ENCODE peak calls at places on chromosomes 4 and X, in eight cellular contexts. W is spleen, I is upper lobe of right lung, U is A549, K is thoracic aorta, P is IMR-90, O is OCI-LY7, D is fibroblast of lung. Q is an unnamed sample.

GRCh38 chr4:7191546-7192251 is 639 bp upstream of the SORCS2 start:
- DNase-seq in W (peak; percentile 59), P (no peak), O (no peak), I (peak; percentile 67), D (no peak), K (no peak), U (no peak), Q (no peak)

GRCh38 chr4:127829014-127829413 is 46.9 kb downstream of the HSPA4L start:
- DNase-seq in K (no peak), I (no peak), W (no peak), U (no peak), O (no peak), D (no peak), P (no peak), Q (no peak)

GRCh38 chr4:109359040-109359646 is 56.7 kb upstream of the COL25A1 start:
- DNase-seq in U (no peak), K (no peak), W (no peak), I (no peak), P (no peak), D (no peak), O (peak; percentile 13), Q (no peak)

GRCh38 chr4:12691168-12691567 is 793.0 kb downstream of the RAB28 start:
- DNase-seq in P (no peak), O (no peak), I (no peak), U (no peak), K (no peak), W (no peak), D (no peak), Q (no peak)

GRCh38 chr4:87152310-87153061 is 67.9 kb downstream of the KLHL8 start:
- DNase-seq in D (no peak), I (no peak), P (no peak), U (no peak), O (no peak), W (no peak), K (no peak), Q (peak; percentile 51)

GRCh38 chrX:50470103-50471031 is at the start of gene DGKK:
- DNase-seq in P (no peak), I (peak; percentile 35), W (peak; percentile 64), O (no peak), K (no peak), U (no peak), D (no peak), Q (no peak)

GRCh38 chr4:140330311-140330900 is 43.0 kb upstream of the SCOC start:
- DNase-seq in P (peak; percentile 55), W (no peak), K (no peak), D (peak; percentile 74), I (no peak), O (peak; percentile 42), U (peak; percentile 18), Q (no peak)

GRCh38 chr4:99293357-99293756 is 2.6 kb upstream of the ADH1A start:
- DNase-seq in K (no peak), O (no peak), P (no peak), U (no peak), I (no peak), W (no peak), D (no peak), Q (no peak)

GRCh38 chr4:137367608-137368007 is 164.7 kb downstream of the PCDH18 start:
- DNase-seq in W (no peak), O (no peak), U (no peak), I (no peak), P (peak; percentile 87), D (peak; percentile 96), K (no peak), Q (no peak)

GRCh38 chrX:33465137-33465536 is 253.8 kb upstream of the DMD start:
- DNase-seq in W (no peak), D (no peak), I (no peak), U (no peak), O (peak; percentile 2), P (no peak), K (no peak), Q (no peak)

GRCh38 chr4:75429208-75429607 is 85.0 kb downstream of the RCHY1 start:
- DNase-seq in K (no peak), W (no peak), I (no peak), U (no peak), O (no peak), P (no peak), D (no peak), Q (no peak)

GRCh38 chrX:4682637-4683036 is 969.2 kb upstream of the PRKX start:
- DNase-seq in D (no peak), P (no peak), K (no peak), I (no peak), O (no peak), W (no peak), U (no peak), Q (no peak)

GRCh38 chrX:68669094-68669830 is 21.8 kb downstream of the STARD8 start:
- DNase-seq in K (no peak), D (no peak), P (no peak), O (no peak), U (no peak), W (no peak), I (no peak), Q (no peak)

GRCh38 chr4:85963231-85963630 is 396.6 kb downstream of the MAPK10 start:
- DNase-seq in P (no peak), O (no peak), W (no peak), K (no peak), I (no peak), U (no peak), D (peak; percentile 18), Q (no peak)

GRCh38 chr4:86107112-86107511 is 252.7 kb downstream of the MAPK10 start:
- DNase-seq in K (no peak), W (no peak), I (no peak), D (no peak), U (no peak), O (no peak), P (no peak), Q (no peak)

GRCh38 chr4:134320048-134320447 is 118.5 kb upstream of the PABPC4L start:
- DNase-seq in K (no peak), W (no peak), U (no peak), I (no peak), D (no peak), P (peak; percentile 0), O (no peak), Q (no peak)

GRCh38 chr4:52273885-52274284 is 222.8 kb downstream of the SPATA18 start:
- DNase-seq in K (no peak), W (no peak), P (no peak), U (no peak), D (no peak), O (no peak), I (no peak), Q (no peak)

DNA sequence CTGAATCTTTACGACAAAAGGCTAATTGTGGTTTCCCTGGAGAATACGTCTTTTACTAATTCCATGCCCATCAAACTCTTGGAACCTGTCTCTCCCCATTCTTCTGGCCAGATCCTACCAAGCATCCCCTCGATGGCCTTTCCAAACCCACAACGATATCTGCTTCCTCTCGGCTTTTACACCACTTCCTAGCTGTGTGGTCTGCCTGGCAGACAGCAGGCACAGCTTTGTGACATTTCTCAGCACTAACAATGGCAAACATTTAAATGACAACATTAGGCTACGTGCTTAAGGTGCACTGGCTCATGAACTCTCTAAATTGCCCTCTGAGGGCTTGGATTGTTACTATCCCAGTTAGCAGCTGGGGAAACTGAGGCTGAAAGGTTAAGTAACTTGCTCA is 141.0 kb downstream of the NSUN7 start:
- DNase-seq in K (no peak), O (no peak), P (no peak), U (no peak), I (no peak), W (no peak), D (no peak), Q (no peak)
- H3K27ac ChIP-seq in K (no peak overlapping the region), O (no peak overlapping the region), P (no peak overlapping the region), U (no peak overlapping the region), I (no peak overlapping the region), W (no peak overlapping the region), D (no peak overlapping the region), Q (no peak overlapping the region)

DNA sequence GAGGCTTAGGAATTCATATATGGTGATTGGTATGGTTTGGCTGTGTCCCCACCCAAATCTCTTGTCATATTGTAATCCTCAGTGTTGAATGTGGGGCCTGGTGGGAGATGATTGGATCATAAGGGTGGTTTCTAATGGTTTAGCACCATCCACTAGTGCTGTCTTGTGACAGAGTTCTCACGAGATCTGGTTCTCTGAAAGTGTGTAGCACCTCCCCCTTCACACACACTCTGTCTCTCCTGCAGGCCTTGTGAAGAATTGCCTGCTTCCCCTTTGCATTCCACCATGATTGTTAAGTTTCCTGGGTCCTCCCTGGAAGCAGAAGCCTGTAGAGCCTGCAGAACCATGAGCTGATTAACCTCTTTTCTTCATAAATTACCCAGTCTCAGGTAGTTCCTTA is 135.8 kb upstream of the FAT1 start:
- DNase-seq in D (no peak), W (no peak), K (no peak), I (no peak), O (no peak), P (no peak), U (no peak), Q (no peak)
- TF ChIP-seq CTCF in D (no peak), W (no peak), K (no peak), I (no peak), O (no peak), P (no peak), U (no peak), Q (no peak)

DNA sequence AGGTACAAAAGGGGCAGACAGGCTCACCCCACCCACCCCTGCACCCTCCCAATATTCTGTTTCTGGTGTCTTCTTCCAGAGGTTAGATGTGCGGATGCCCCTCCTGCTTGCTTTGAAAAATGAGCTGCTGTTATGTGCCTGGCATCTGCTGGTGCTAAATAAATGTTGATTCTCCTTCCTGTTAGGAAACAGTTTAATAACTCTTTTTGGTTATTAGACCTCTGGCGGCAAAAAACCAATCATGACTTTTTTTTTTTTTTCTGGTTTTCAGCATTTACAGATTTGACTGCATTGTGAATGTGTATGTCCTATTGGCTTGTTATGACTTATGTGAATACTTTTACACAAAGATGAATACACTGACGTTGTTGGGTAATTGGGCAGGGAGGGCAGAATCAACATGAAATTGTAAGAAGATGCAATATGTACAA is 13.6 kb upstream of the TMEM156 start:
- DNase-seq in K (no peak), U (no peak), W (no peak), P (peak; percentile 21), I (no peak), D (peak; percentile 40), O (peak; percentile 40), Q (no peak)
- H3K27ac ChIP-seq in K (no peak overlapping the region), U (peak overlapping the region; percentile 93), W (peak overlapping the region; percentile 95), P (peak overlapping the region; percentile 98), I (peak overlapping the region; percentile 81), D (no peak overlapping the region), O (peak overlapping the region; percentile 60), Q (peak overlapping the region; percentile 93)

GRCh38 chr4:176467011-176467410 is 147.2 kb downstream of the SPCS3 start:
- DNase-seq in P (peak; percentile 58), W (no peak), K (no peak), U (no peak), D (no peak), I (no peak), O (no peak), Q (no peak)

GRCh38 chr4:176469546-176469945 is 149.8 kb downstream of the SPCS3 start:
- DNase-seq in U (no peak), I (no peak), W (no peak), D (no peak), P (peak; percentile 3), K (no peak), O (no peak), Q (no peak)

GRCh38 chr4:176475091-176475490 is 155.3 kb downstream of the SPCS3 start:
- DNase-seq in P (no peak), D (no peak), W (no peak), U (no peak), O (no peak), K (no peak), I (no peak), Q (no peak)

GRCh38 chr4:176464748-176465147 is 145.0 kb downstream of the SPCS3 start:
- DNase-seq in D (no peak), W (no peak), K (no peak), U (no peak), O (no peak), P (no peak), I (no peak), Q (no peak)

GRCh38 chr4:176470671-176471070 is 150.9 kb downstream of the SPCS3 start:
- DNase-seq in U (no peak), O (no peak), W (no peak), K (no peak), P (no peak), D (no peak), I (no peak), Q (no peak)
- TF ChIP-seq CTCF in U (no peak), O (no peak), W (no peak), K (no peak), P (no peak), D (no peak), I (no peak), Q (no peak)

Q was measured in body of pancreas.